ENCODE peak calls at places on chromosomes 3 and 15, in nine cellular contexts. Z is CD8-positive, alpha-beta T cell; F is endothelial cell of umbilical vein; G is tibial artery; H is endothelial cell; O is GM13976; V is B cell; S is PC-9; N is A673. W is an unnamed sample.
A peak's percentile ranks its signal among the peaks of the same experiment; 100 is the strongest.

GRCh38 chr15:22959451-22960101 is 20.6 kb downstream of the CYFIP1 start:
- DNase-seq in Z (no peak), F (no peak), G (no peak), H (no peak), O (no peak), V (no peak), S (no peak), N (no peak), W (no peak)

GRCh38 chr3:195757827-195758226 is 37.0 kb downstream of the MUC20 start:
- DNase-seq in Z (no peak), F (no peak), G (peak; percentile 5), H (no peak), O (no peak), V (no peak), S (no peak), N (no peak), W (no peak)

GRCh38 chr15:48717458-48717857 is 71.9 kb upstream of the FBN1 start:
- DNase-seq in Z (no peak), F (no peak), G (no peak), H (no peak), O (no peak), V (no peak), S (no peak), N (no peak), W (peak; percentile 43)

GRCh38 chr15:88127477-88127799 is 129.1 kb downstream of the NTRK3 start:
- DNase-seq in Z (no peak), F (no peak), G (no peak), H (no peak), O (no peak), V (no peak), S (no peak), N (no peak), W (no peak)

GRCh38 chr3:89367166-89367565 is 259.7 kb downstream of the EPHA3 start:
- DNase-seq in Z (no peak), F (no peak), G (no peak), H (no peak), O (no peak), V (no peak), S (no peak), N (no peak), W (no peak)

GRCh38 chr15:73127302-73127936 is 75.2 kb downstream of the NEO1 start:
- DNase-seq in Z (no peak), F (peak; percentile 26), G (no peak), H (peak; percentile 56), O (peak; percentile 30), V (no peak), S (no peak), N (peak; percentile 68), W (no peak)

GRCh38 chr3:126528419-126528799 is 4.5 kb downstream of the CHST13 start:
- DNase-seq in Z (no peak), F (no peak), G (no peak), H (no peak), O (no peak), V (no peak), S (no peak), N (no peak), W (no peak)

GRCh38 chr3:47578119-47578630 is 490 bp downstream of the CSPG5 start:
- DNase-seq in Z (peak; percentile 34), F (no peak), G (no peak), H (peak; percentile 28), O (peak; percentile 90), V (no peak), S (peak; percentile 15), N (peak; percentile 22), W (no peak)

GRCh38 chr3:54374214-54374855 is 252.0 kb downstream of the CACNA2D3 start:
- DNase-seq in Z (no peak), F (no peak), G (no peak), H (peak; percentile 39), O (peak; percentile 10), V (no peak), S (no peak), N (no peak), W (no peak)

GRCh38 chr3:33044676-33045075 is 52.3 kb downstream of the GLB1 start:
- DNase-seq in Z (peak; percentile 39), F (no peak), G (no peak), H (no peak), O (no peak), V (no peak), S (no peak), N (no peak), W (no peak)

GRCh38 chr15:101045236-101045646 is 126.1 kb downstream of the LRRK1 start:
- DNase-seq in Z (peak; percentile 1), F (peak; percentile 47), G (peak; percentile 25), H (peak; percentile 1), O (no peak), V (no peak), S (no peak), N (no peak), W (no peak)

GRCh38 chr3:134463676-134464611 is 21.8 kb downstream of the ANAPC13 start:
- DNase-seq in Z (no peak), F (no peak), G (peak; percentile 90), H (peak; percentile 28), O (no peak), V (no peak), S (no peak), N (peak; percentile 26), W (peak; percentile 98)

DNA sequence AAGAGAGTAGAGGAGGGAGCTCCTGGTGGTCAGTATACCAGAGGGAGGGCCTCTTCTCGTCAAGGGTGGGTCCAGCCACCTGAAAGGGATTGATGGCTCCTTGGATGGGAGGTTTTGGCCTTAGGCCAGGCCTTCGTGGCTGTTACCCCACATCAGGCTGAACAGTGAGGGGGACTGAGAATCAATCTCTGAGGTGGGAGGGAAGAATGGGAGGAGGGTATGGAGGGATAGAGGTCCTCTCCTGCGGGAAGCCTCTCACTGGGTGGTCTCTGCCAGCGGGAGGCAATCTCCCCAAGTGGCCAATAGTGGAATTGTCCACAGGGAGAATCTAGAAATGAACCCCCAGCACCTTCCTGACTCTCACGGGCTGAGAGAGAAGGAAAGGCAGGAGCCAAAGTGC is 53.5 kb downstream of the BSN start:
- DNase-seq in Z (no peak), F (no peak), G (peak; percentile 40), H (peak; percentile 20), O (no peak), V (no peak), S (no peak), N (no peak), W (no peak)
- TF ChIP-seq CTCF in Z (no peak), F (peak; percentile 18), G (peak; percentile 10), H (peak; percentile 46), O (no peak), V (peak; percentile 12), S (peak; percentile 32), N (peak; percentile 28), W (peak; percentile 60)

GRCh38 chr15:65599677-65600076 is 11.3 kb downstream of the INTS14 start:
- DNase-seq in Z (no peak), F (no peak), G (no peak), H (no peak), O (no peak), V (no peak), S (no peak), N (no peak), W (no peak)

GRCh38 chr15:65598468-65598867 is 12.5 kb downstream of the INTS14 start:
- DNase-seq in Z (no peak), F (no peak), G (no peak), H (no peak), O (no peak), V (no peak), S (no peak), N (no peak), W (no peak)

DNA sequence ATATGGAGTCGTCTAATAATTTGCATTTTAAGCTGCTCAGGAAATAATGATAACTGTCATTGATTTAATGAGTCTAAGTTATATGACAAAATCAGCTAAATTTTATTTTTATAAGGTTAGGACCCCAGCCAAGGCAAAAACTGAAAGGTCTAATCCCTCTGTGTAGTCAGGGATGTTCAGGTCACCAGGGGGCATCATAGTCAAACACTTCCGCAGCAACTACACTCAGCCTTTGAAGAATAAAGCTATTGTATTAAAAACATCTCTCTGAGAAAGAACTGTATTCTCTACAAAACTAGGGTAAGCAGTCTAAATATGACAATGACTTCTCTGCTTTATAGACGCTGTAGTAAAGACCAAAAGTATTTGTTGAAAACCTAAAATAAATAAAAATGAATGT is 15.0 kb downstream of the INTS14 start:
- DNase-seq in Z (peak; percentile 15), F (peak; percentile 23), G (no peak), H (peak; percentile 43), O (no peak), V (no peak), S (no peak), N (no peak), W (no peak)
- TF ChIP-seq CTCF in Z (peak; percentile 36), F (peak; percentile 15), G (no peak), H (peak; percentile 48), O (no peak), V (peak; percentile 58), S (no peak), N (peak; percentile 42), W (peak; percentile 61)

DNA sequence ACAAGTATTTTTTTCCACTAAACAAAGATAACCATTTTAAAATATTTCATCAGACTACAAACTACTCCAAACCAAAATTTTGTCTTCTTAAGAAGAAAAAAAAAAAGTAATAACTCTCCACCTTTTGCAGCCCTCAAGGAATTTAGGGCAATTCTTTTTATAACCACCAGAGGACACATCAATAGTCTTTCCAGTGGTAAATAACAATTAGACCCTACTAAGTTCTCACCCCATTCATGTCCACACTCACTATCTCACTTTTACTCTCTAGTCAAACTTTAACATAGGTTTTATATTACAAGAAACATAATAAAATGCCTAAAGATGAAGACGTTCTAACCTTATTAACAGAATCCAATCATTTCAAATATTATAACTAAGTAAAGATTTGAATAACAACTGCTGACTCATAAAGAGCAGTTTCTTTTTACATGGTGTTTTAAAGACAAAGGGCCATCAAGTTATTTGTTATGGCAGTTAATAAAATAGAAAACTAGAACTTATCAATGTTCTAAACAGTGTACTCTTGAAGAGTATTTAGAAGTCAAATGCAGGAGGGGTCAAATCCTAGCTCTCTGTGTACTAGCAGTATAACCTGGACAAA is 33.0 kb downstream of the CCDC39 start:
- DNase-seq in Z (no peak), F (peak; percentile 2), G (no peak), H (no peak), O (no peak), V (no peak), S (no peak), N (peak; percentile 9), W (no peak)
- TF ChIP-seq CTCF in Z (no peak), F (no peak), G (no peak), H (peak; percentile 68), O (no peak), V (peak; percentile 39), S (peak; percentile 56), N (peak; percentile 42), W (peak; percentile 70)

GRCh38 chr15:77653832-77654480 is 21.2 kb upstream of the LINGO1 start:
- DNase-seq in Z (no peak), F (no peak), G (no peak), H (no peak), O (no peak), V (no peak), S (no peak), N (no peak), W (no peak)

GRCh38 chr15:77647961-77648360 is 15.2 kb upstream of the LINGO1 start:
- DNase-seq in Z (no peak), F (no peak), G (no peak), H (no peak), O (no peak), V (no peak), S (no peak), N (no peak), W (no peak)

GRCh38 chr15:77649610-77650009 is 16.9 kb upstream of the LINGO1 start:
- DNase-seq in Z (no peak), F (no peak), G (no peak), H (no peak), O (no peak), V (no peak), S (no peak), N (no peak), W (no peak)

GRCh38 chr15:77649019-77649418 is 16.3 kb upstream of the LINGO1 start:
- DNase-seq in Z (no peak), F (no peak), G (no peak), H (no peak), O (no peak), V (no peak), S (no peak), N (no peak), W (no peak)

GRCh38 chr15:77650285-77650684 is 17.6 kb upstream of the LINGO1 start:
- DNase-seq in Z (no peak), F (peak; percentile 13), G (no peak), H (peak; percentile 77), O (no peak), V (no peak), S (no peak), N (peak; percentile 61), W (no peak)
- TF ChIP-seq CTCF in Z (no peak), F (peak; percentile 26), G (no peak), H (peak; percentile 70), O (no peak), V (no peak), S (peak; percentile 34), N (peak; percentile 67), W (peak; percentile 66)

W was measured in HFFc6.